ENCODE peak calls at places on chromosomes 16 and 17, in five cellular contexts. P is GM06990, E is AG04449, Y is neural crest cell, R is NB4. V is an unnamed sample.

GRCh38 chr16:57283214-57283955 is 1.1 kb downstream of the PLLP start:
- DNase-seq in R (peak), Y (no peak), E (no peak), P (no peak), V (no peak)

GRCh38 chr16:31477220-31478216 is 5.4 kb upstream of the SLC5A2 start:
- DNase-seq in R (peak), P (no peak), E (no peak), Y (peak), V (no peak)

GRCh38 chr16:87581867-87582220 is 20.5 kb upstream of the JPH3 start:
- DNase-seq in P (no peak), Y (no peak), E (peak), R (peak), V (peak)

GRCh38 chr16:24152826-24153225 is 103.3 kb upstream of the CACNG3 start:
- DNase-seq in E (no peak), P (no peak), R (no peak), Y (no peak), V (no peak)

GRCh38 chr16:20897253-20897896 is 2.8 kb downstream of the DCUN1D3 start:
- DNase-seq in R (peak), P (no peak), Y (no peak), E (no peak), V (no peak)

GRCh38 chr17:59287452-59287851 is 44.0 kb upstream of the YPEL2 start:
- DNase-seq in Y (no peak), E (no peak), P (no peak), R (peak), V (no peak)

GRCh38 chr17:30920282-30920681 is 1.5 kb upstream of the ADAP2 start:
- DNase-seq in P (no peak), R (no peak), Y (no peak), E (no peak), V (no peak)

GRCh38 chr17:34556384-34556783 is 23.0 kb upstream of the TMEM132E start:
- DNase-seq in R (peak), P (no peak), E (no peak), Y (peak), V (no peak)

GRCh38 chr17:36856921-36857381 is 80.3 kb upstream of the LHX1 start:
- DNase-seq in E (no peak), R (no peak), P (no peak), Y (no peak), V (no peak)

GRCh38 chr17:68612228-68612922 is 11.2 kb upstream of the FAM20A start:
- DNase-seq in Y (no peak), P (no peak), R (no peak), E (no peak), V (no peak)

GRCh38 chr16:51994597-51994996 is 552.3 kb downstream of the TOX3 start:
- DNase-seq in R (no peak), Y (no peak), P (no peak), E (no peak), V (peak)

GRCh38 chr17:21286066-21286770 is 1.7 kb downstream of the MAP2K3 start:
- DNase-seq in Y (no peak), R (peak), E (peak), P (no peak), V (peak)

GRCh38 chr16:31713945-31714898 is 159.4 kb upstream of the ZNF267 start:
- DNase-seq in E (no peak), R (peak), Y (peak), P (no peak), V (no peak)

GRCh38 chr17:37512442-37513070 is 22.9 kb downstream of the DUSP14 start:
- DNase-seq in Y (no peak), P (no peak), E (no peak), R (no peak), V (no peak)

GRCh38 chr16:67342616-67343015 is 16.0 kb downstream of the LRRC36 start:
- DNase-seq in P (no peak), Y (no peak), R (no peak), E (no peak), V (no peak)

GRCh38 chr16:84595052-84595481 is 22.8 kb downstream of the COTL1 start:
- DNase-seq in E (no peak), P (no peak), Y (no peak), R (no peak), V (no peak)

GRCh38 chr16:17354121-17354750 is 116.5 kb downstream of the XYLT1 start:
- DNase-seq in P (no peak), R (peak), Y (no peak), E (no peak), V (no peak)

GRCh38 chr16:4936991-4937781 is at the start of gene PPL:
- DNase-seq in P (peak), R (no peak), Y (no peak), E (no peak), V (no peak)
- TF ChIP-seq CTCF in P (no peak), R (no peak), Y (no peak), E (no peak), V (no peak)

GRCh38 chr16:893360-893759 is 77.4 kb downstream of the LMF1 start:
- DNase-seq in P (no peak), E (no peak), R (peak), Y (no peak), V (no peak)
- TF ChIP-seq CTCF in P (no peak), E (no peak), R (no peak), Y (no peak), V (no peak)

GRCh38 chr16:70159355-70160348 is 13.9 kb upstream of the CLEC18C start:
- DNase-seq in Y (no peak), E (no peak), R (no peak), P (no peak), V (no peak)

GRCh38 chr16:70160388-70160787 is 13.2 kb upstream of the CLEC18C start:
- DNase-seq in E (no peak), P (no peak), R (no peak), Y (no peak), V (no peak)

GRCh38 chr16:70157477-70158260 is 15.9 kb upstream of the CLEC18C start:
- DNase-seq in E (no peak), R (no peak), P (no peak), Y (no peak), V (no peak)

GRCh38 chr16:70157105-70157476 is 16.5 kb upstream of the CLEC18C start:
- DNase-seq in Y (no peak), E (no peak), R (no peak), P (no peak), V (no peak)

GRCh38 chr16:70158261-70158939 is 15.2 kb upstream of the CLEC18C start:
- DNase-seq in R (no peak), P (no peak), E (no peak), Y (no peak), V (no peak)
- TF ChIP-seq CTCF in R (no peak), P (no peak), E (no peak), Y (no peak), V (no peak)

GRCh38 chr16:10641555-10641952 is 53.2 kb downstream of the TEKT5 start:
- DNase-seq in P (no peak), E (no peak), Y (no peak), R (no peak), V (no peak)

GRCh38 chr16:10642964-10643363 is 51.8 kb downstream of the TEKT5 start:
- DNase-seq in R (no peak), Y (no peak), P (no peak), E (no peak), V (no peak)

GRCh38 chr16:10644092-10644491 is 50.6 kb downstream of the TEKT5 start:
- DNase-seq in P (no peak), Y (no peak), R (no peak), E (no peak), V (no peak)

GRCh38 chr16:10640934-10641333 is 53.8 kb downstream of the TEKT5 start:
- DNase-seq in P (no peak), Y (no peak), E (no peak), R (no peak), V (no peak)

GRCh38 chr16:10641953-10642949 is 52.5 kb downstream of the TEKT5 start:
- DNase-seq in P (no peak), E (no peak), Y (no peak), R (no peak), V (no peak)
- TF ChIP-seq CTCF in P (no peak), E (no peak), Y (no peak), R (no peak), V (no peak)

DNA sequence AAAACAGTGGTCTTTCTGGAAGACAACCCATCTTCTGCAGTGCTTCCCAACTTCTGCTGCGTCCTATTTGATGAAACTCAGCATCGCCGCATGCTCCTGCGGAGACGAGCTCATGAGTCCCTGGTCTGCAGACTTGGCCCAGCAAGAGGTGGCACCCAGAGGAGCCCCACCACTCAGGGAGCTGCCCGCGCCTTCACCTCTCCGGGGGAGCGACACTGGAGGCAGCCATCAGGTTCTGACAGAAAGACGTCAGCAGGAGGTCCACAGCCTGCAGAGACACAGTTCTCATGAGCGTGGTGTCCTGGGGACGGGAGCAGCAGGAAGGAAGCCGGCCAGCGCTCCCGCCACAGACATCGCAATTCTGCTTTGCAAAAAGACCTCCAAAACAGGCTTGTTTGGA is 46.1 kb downstream of the FANCA start:
- DNase-seq in Y (no peak), P (no peak), E (no peak), R (no peak), V (no peak)
- TF ChIP-seq CTCF in Y (no peak), P (no peak), E (no peak), R (no peak), V (no peak)

DNA sequence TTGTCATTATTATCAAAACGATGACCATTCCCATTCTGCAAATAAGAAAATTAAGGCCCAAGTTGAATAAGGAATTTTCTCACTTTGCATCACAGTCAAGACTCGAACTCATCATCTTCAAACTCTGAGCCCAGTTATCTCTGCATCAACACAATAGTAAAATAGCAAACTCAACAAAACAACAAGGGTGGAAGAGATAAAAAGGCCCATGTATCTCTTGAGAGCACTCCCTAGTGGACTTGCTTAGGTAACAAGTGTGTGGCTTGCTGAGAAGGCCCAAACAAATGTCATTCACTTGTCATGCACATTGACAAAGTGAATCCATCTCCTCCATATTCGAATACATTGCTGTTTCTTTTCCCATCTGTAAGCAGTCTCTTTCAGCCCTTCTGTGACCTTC is 412.0 kb upstream of the MAF start:
- DNase-seq in E (no peak), R (no peak), Y (no peak), P (no peak), V (no peak)
- TF ChIP-seq CTCF in E (no peak), R (no peak), Y (no peak), P (no peak), V (no peak)

DNA sequence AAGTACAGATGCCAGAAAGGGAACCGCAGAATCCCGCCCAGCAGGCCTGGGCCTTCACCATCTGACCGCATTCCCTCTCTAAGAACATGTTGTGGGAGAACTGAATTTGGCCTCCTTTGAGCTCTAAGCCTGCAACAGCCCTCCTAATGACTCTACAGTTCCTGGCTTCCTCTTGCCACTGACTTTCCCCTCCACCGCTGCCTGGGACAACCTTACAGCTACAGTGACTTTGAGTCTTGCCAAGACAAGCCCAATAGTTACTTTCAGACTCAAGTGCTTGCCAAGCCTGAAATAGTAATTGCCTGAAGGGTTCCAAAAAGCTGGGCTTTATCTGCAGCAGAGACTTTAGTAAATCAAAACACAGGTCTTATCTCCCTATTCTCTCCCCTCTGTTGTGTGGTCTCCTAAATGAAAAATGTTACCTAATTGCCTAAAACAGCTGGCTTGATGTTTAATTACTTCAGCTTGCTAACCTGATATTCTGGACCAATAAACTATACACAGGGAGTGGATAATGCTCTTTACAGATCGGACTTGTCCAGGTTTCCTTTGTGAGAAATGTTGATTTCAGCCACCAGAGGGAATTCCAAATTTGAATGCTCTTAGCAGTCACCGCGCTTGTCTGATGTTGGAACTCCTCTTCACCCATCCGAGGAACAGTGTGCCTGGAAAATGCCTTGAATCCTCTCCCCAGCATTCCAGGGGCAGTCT is 85.1 kb upstream of the TBX2 start:
- DNase-seq in E (no peak), Y (no peak), R (no peak), P (no peak), V (no peak)
- TF ChIP-seq CTCF in E (no peak), Y (peak), R (no peak), P (no peak), V (no peak)